ENCODE peak calls at places on chromosomes 11 and 22, in four cellular contexts. P is A549, W is lung, G is upper lobe of right lung. Y is an unnamed sample.
A peak's percentile ranks its signal among the peaks of the same experiment; 100 is the strongest.

GRCh38 chr11:106706355-106706754 is 311.9 kb downstream of the GUCY1A2 start:
- DNase-seq in G (no peak), W (no peak), P (peak; percentile 76), Y (peak; percentile 78)

GRCh38 chr22:47921906-47922305 is 1159.5 kb downstream of the TBC1D22A start:
- DNase-seq in W (no peak), G (no peak), P (no peak), Y (no peak)

GRCh38 chr11:102552447-102553200 is 22.1 kb upstream of the MMP7 start:
- DNase-seq in W (peak; percentile 75), G (no peak), P (peak; percentile 96), Y (no peak)

GRCh38 chr22:43152355-43153071 is 1.2 kb downstream of the TSPO start:
- DNase-seq in W (peak; percentile 81), G (peak; percentile 92), P (peak; percentile 55), Y (peak; percentile 45)

GRCh38 chr11:118219696-118220095 is 5.1 kb downstream of the JAML start:
- DNase-seq in G (no peak), W (no peak), P (no peak), Y (no peak)

GRCh38 chr22:42376721-42377177 is 55.5 kb downstream of the NFAM1 start:
- DNase-seq in P (no peak), G (peak; percentile 82), W (peak; percentile 60), Y (peak; percentile 72)

GRCh38 chr11:79864882-79865281 is 424.1 kb upstream of the TENM4 start:
- DNase-seq in G (no peak), W (no peak), P (peak; percentile 4), Y (no peak)

GRCh38 chr11:1878134-1879031 is 13.3 kb downstream of the PRR33 start:
- DNase-seq in G (peak; percentile 32), W (no peak), P (no peak), Y (peak; percentile 87)

DNA sequence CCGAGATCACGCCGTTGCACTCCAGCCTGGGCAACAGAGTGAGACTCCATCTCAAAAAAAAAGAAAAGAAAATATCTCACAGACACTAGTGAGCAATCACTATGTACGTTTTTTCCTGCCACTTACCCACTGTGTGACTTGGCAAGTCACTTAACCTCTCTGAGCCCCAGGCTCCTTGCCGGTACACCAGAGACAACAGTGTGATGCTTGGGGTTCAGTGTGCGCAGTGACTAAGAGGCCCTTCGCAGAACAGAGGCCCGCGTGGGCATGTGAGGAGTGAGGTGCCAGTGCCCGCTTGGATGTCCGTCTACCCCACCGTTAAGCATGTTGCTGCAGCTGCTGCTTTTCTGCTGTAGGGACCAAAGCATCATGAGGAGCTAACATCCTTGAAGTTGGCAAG is 6.7 kb downstream of the OAF start:
- DNase-seq in P (no peak), W (no peak), G (no peak), Y (no peak)
- H3K4me3 ChIP-seq in P (no peak overlapping the region), W (no peak overlapping the region), G (no peak overlapping the region), Y (no peak overlapping the region)

DNA sequence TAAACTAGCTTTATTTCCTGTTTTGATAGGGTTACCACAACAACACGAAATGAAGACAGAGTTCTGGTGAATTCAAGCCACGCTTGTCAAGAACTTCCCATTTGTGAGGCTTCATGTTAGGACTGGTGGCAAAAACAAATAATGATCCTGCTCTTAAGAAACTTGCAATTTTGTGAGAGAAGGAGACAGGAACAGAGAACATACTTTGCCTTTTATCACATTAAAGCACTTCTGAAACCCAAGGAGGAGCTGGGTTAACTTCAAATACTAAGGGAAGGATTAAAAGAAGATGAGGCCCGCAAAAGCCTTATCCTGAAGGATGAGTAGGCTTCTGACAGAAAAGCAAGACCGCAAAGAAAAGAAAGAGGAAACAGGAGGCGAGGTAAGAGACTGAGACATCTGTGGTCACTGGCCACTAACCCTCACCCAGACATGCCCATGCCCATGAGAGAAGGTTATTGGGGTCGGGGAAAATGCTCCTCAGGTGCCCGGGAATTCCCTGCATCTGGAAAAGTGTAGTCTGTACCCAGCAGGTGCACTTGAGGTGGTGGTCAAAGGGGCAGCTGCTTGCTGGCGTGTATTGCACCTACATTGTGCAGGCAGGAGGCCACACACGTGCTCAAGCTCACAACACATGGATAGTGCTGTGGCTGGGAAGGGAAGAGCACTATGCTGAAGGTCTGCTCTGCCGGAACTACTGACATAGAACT is 50.5 kb downstream of the MAPK1 start:
- DNase-seq in W (no peak), P (peak; percentile 61), G (no peak), Y (peak; percentile 92)
- H3K4me3 ChIP-seq in W (no peak overlapping the region), P (no peak overlapping the region), G (no peak overlapping the region), Y (no peak overlapping the region)

DNA sequence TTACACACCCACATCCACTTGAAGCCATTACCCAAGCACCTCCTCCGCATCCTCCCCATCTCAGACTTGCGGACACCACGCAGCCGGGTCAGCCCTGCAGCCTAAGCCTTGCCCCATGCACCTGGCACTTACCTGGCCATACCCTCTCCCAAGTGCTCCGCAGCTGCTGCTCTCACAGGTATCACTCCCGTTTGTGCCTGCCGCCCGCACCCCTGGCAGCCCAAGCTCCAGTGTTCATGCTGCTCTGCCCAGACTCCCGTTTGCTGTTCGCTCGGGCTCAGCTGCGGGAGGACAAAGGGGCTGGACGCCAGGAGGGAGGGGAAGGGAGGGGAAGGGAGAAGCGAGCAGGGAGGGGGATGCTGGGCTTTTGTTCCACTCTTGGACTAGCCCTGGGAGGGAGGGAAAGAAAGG is at the start of gene KLHL35:
- DNase-seq in G (no peak), P (no peak), W (no peak), Y (no peak)
- H3K4me3 ChIP-seq in G (no peak within 1 kb of the TSS), P (no peak within 1 kb of the TSS), W (no peak within 1 kb of the TSS), Y (no peak within 1 kb of the TSS)

GRCh38 chr11:18704698-18705097 is 6.1 kb downstream of the TMEM86A start:
- DNase-seq in W (no peak), P (no peak), G (no peak), Y (no peak)

GRCh38 chr11:18707811-18708340 is 9.3 kb downstream of the TMEM86A start:
- DNase-seq in G (no peak), W (no peak), P (no peak), Y (no peak)

GRCh38 chr11:18704045-18704645 is 5.6 kb downstream of the TMEM86A start:
- DNase-seq in P (no peak), W (no peak), G (no peak), Y (no peak)

GRCh38 chr11:18706330-18707243 is 8.0 kb downstream of the TMEM86A start:
- DNase-seq in P (no peak), W (peak; percentile 63), G (no peak), Y (peak; percentile 36)

DNA sequence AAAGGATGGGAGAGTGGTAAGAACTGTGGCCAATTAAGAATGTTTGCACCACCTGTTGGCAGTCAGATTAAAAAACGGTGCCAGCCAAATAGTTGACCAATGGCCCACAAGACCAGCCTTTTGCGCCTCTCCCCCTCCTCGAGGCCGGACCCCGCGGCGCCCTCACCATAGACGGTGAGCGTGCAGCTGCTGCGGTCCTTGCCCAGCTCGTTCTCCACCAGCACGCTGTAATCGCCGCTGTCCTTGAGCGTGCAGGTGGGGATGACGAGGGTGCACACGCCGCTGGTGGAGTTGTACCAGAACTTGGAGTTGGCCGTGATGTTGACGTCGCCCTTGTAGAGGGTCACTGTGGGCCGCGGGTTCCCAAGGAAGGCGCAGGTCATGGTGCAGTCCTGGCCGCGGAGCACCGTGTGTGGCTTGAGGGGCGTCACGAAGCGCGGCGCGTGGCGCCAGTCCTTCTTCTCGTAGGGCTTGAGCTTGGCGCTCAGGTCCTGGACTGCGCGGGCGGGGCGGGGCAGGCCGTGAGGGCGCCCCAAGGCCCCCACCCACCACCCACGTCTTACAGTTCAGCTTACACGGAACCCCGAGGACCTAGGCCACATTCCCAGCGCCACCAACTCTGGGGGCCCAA is 7.2 kb downstream of the TMEM86A start:
- DNase-seq in G (peak; percentile 77), W (peak; percentile 44), P (no peak), Y (no peak)
- H3K4me3 ChIP-seq in G (peak overlapping the region; percentile 56), W (peak overlapping the region; percentile 26), P (no peak overlapping the region), Y (peak overlapping the region; percentile 53)

GRCh38 chr11:12862761-12863469 is 146.2 kb upstream of the RASSF10 start:
- DNase-seq in G (no peak), W (no peak), P (peak; percentile 26), Y (peak; percentile 96)
- H3K4me3 ChIP-seq in G (no peak overlapping the region), W (no peak overlapping the region), P (no peak overlapping the region), Y (no peak overlapping the region)

Y was measured in fibroblast of villous mesenchyme.